ENCODE peak calls at places on chromosomes 7 and 10, in five cellular contexts. One of them, this sample, is unnamed.

GRCh38 chr10:13158401-13158800 is 3.0 kb upstream of the MCM10 start:
- DNase-seq in hippocampal formation: no peak
- DNase-seq in HuH-7.5: peak
- DNase-seq in fibroblast of the aortic adventitia: no peak
- DNase-seq in RCC 7860: no peak
- DNase-seq in this sample: no peak

GRCh38 chr10:9824546-9825164 is 1193.0 kb upstream of the CELF2 start:
- DNase-seq in fibroblast of the aortic adventitia: no peak
- DNase-seq in HuH-7.5: no peak
- DNase-seq in RCC 7860: peak
- DNase-seq in hippocampal formation: no peak
- DNase-seq in this sample: peak

GRCh38 chr7:120334475-120334874 is 61.5 kb downstream of the KCND2 start:
- DNase-seq in hippocampal formation: no peak
- DNase-seq in HuH-7.5: no peak
- DNase-seq in fibroblast of the aortic adventitia: no peak
- DNase-seq in RCC 7860: no peak
- DNase-seq in this sample: no peak

GRCh38 chr10:51389415-51390342 is 309.7 kb downstream of the CSTF2T start:
- DNase-seq in RCC 7860: no peak
- DNase-seq in fibroblast of the aortic adventitia: peak
- DNase-seq in hippocampal formation: no peak
- DNase-seq in HuH-7.5: peak
- DNase-seq in this sample: peak

GRCh38 chr10:133237241-133238065 is at the start of gene VENTX:
- DNase-seq in hippocampal formation: no peak
- DNase-seq in fibroblast of the aortic adventitia: no peak
- DNase-seq in RCC 7860: no peak
- DNase-seq in HuH-7.5: no peak
- DNase-seq in this sample: no peak

GRCh38 chr7:101947899-101948298 is 130.5 kb downstream of the CUX1 start:
- DNase-seq in RCC 7860: no peak
- DNase-seq in HuH-7.5: no peak
- DNase-seq in hippocampal formation: no peak
- DNase-seq in fibroblast of the aortic adventitia: peak
- DNase-seq in this sample: no peak

GRCh38 chr7:57642730-57643129 is 192.8 kb downstream of the ZNF716 start:
- DNase-seq in hippocampal formation: no peak
- DNase-seq in fibroblast of the aortic adventitia: no peak
- DNase-seq in HuH-7.5: no peak
- DNase-seq in RCC 7860: no peak
- DNase-seq in this sample: no peak

GRCh38 chr7:55212838-55213237 is 152.3 kb upstream of the LANCL2 start:
- DNase-seq in hippocampal formation: no peak
- DNase-seq in RCC 7860: no peak
- DNase-seq in HuH-7.5: no peak
- DNase-seq in fibroblast of the aortic adventitia: no peak
- DNase-seq in this sample: no peak

GRCh38 chr10:127996586-127996985 is 89.7 kb downstream of the PTPRE start:
- DNase-seq in fibroblast of the aortic adventitia: peak
- DNase-seq in HuH-7.5: no peak
- DNase-seq in hippocampal formation: no peak
- DNase-seq in RCC 7860: no peak
- DNase-seq in this sample: no peak

GRCh38 chr10:133217800-133218589 is 12.0 kb upstream of the UTF1 start:
- DNase-seq in fibroblast of the aortic adventitia: no peak
- DNase-seq in HuH-7.5: no peak
- DNase-seq in hippocampal formation: no peak
- DNase-seq in RCC 7860: no peak
- DNase-seq in this sample: no peak

GRCh38 chr7:15524077-15524476 is 37.7 kb downstream of the AGMO start:
- DNase-seq in HuH-7.5: no peak
- DNase-seq in fibroblast of the aortic adventitia: no peak
- DNase-seq in hippocampal formation: no peak
- DNase-seq in RCC 7860: no peak
- DNase-seq in this sample: no peak

GRCh38 chr7:132300599-132300998 is 275.7 kb downstream of the PLXNA4 start:
- DNase-seq in fibroblast of the aortic adventitia: no peak
- DNase-seq in HuH-7.5: no peak
- DNase-seq in hippocampal formation: no peak
- DNase-seq in RCC 7860: no peak
- DNase-seq in this sample: no peak

GRCh38 chr10:124197301-124198148 is 104.1 kb upstream of the CHST15 start:
- DNase-seq in fibroblast of the aortic adventitia: no peak
- DNase-seq in hippocampal formation: peak
- DNase-seq in HuH-7.5: no peak
- DNase-seq in RCC 7860: no peak
- DNase-seq in this sample: no peak

GRCh38 chr7:22670422-22670815 is 56.6 kb upstream of the IL6 start:
- DNase-seq in HuH-7.5: no peak
- DNase-seq in hippocampal formation: no peak
- DNase-seq in RCC 7860: no peak
- DNase-seq in fibroblast of the aortic adventitia: no peak
- DNase-seq in this sample: no peak

GRCh38 chr7:111018960-111019835 is 71.7 kb upstream of the LRRN3 start:
- DNase-seq in hippocampal formation: no peak
- DNase-seq in HuH-7.5: no peak
- DNase-seq in fibroblast of the aortic adventitia: no peak
- DNase-seq in RCC 7860: no peak
- DNase-seq in this sample: peak

This sample was measured in T47D.